ENCODE peak calls at places on chromosomes 4 and X, in six cellular contexts. One of them, this sample, is unnamed.

GRCh38 chrX:47182106-47182700 is 11.4 kb upstream of the UBA1 start:
- DNase-seq in trophoblast cell: no peak
- DNase-seq in IMR-90: no peak
- DNase-seq in H9: no peak
- DNase-seq in mesenchymal stem cell: no peak
- DNase-seq in H1: no peak
- DNase-seq in this sample: no peak

GRCh38 chr4:150283689-150284088 is 205.4 kb downstream of the DCLK2 start:
- DNase-seq in IMR-90: peak; percentile 99
- DNase-seq in H9: no peak
- DNase-seq in mesenchymal stem cell: peak; percentile 87
- DNase-seq in H1: no peak
- DNase-seq in trophoblast cell: no peak
- DNase-seq in this sample: no peak

GRCh38 chr4:185110375-185110823 is 32.7 kb upstream of the SLC25A4 start:
- DNase-seq in H9: no peak
- DNase-seq in trophoblast cell: no peak
- DNase-seq in H1: no peak
- DNase-seq in IMR-90: no peak
- DNase-seq in mesenchymal stem cell: no peak
- DNase-seq in this sample: no peak

GRCh38 chrX:47613082-47613481 is 6.6 kb downstream of the SYN1 start:
- DNase-seq in mesenchymal stem cell: no peak
- DNase-seq in H1: no peak
- DNase-seq in trophoblast cell: no peak
- DNase-seq in H9: no peak
- DNase-seq in IMR-90: no peak
- DNase-seq in this sample: no peak

GRCh38 chrX:15749642-15750610 is 11.9 kb downstream of the CA5B start:
- DNase-seq in mesenchymal stem cell: peak; percentile 30
- DNase-seq in IMR-90: peak; percentile 6
- DNase-seq in trophoblast cell: peak; percentile 56
- DNase-seq in H9: no peak
- DNase-seq in H1: no peak
- DNase-seq in this sample: no peak

GRCh38 chr4:153522800-153523089 is 56.6 kb downstream of the TMEM131L start:
- DNase-seq in H9: no peak
- DNase-seq in IMR-90: no peak
- DNase-seq in mesenchymal stem cell: no peak
- DNase-seq in H1: no peak
- DNase-seq in trophoblast cell: no peak
- DNase-seq in this sample: no peak

GRCh38 chrX:119880552-119881437 is 9.2 kb downstream of the NDUFA1 start:
- DNase-seq in IMR-90: peak; percentile 63
- DNase-seq in H9: peak; percentile 46
- DNase-seq in mesenchymal stem cell: peak; percentile 70
- DNase-seq in trophoblast cell: peak; percentile 59
- DNase-seq in H1: no peak
- DNase-seq in this sample: no peak

GRCh38 chr4:181860668-181861067 is 382.5 kb upstream of the TENM3 start:
- DNase-seq in H1: no peak
- DNase-seq in IMR-90: peak; percentile 68
- DNase-seq in mesenchymal stem cell: no peak
- DNase-seq in H9: no peak
- DNase-seq in trophoblast cell: no peak
- DNase-seq in this sample: no peak

GRCh38 chrX:9482408-9482807 is 17.6 kb downstream of the TBL1X start:
- DNase-seq in trophoblast cell: no peak
- DNase-seq in H9: no peak
- DNase-seq in H1: no peak
- DNase-seq in IMR-90: no peak
- DNase-seq in mesenchymal stem cell: no peak
- DNase-seq in this sample: no peak

GRCh38 chr4:79209822-79210635 is 115.8 kb downstream of the NAA11 start:
- DNase-seq in trophoblast cell: peak; percentile 62
- DNase-seq in H1: no peak
- DNase-seq in IMR-90: no peak
- DNase-seq in mesenchymal stem cell: no peak
- DNase-seq in H9: peak; percentile 32
- DNase-seq in this sample: no peak

GRCh38 chr4:137739391-137739790 is 207.1 kb upstream of the PCDH18 start:
- DNase-seq in trophoblast cell: no peak
- DNase-seq in H1: no peak
- DNase-seq in IMR-90: no peak
- DNase-seq in mesenchymal stem cell: peak; percentile 19
- DNase-seq in H9: no peak
- DNase-seq in this sample: no peak
- H2AK5ac ChIP-seq in trophoblast cell: no peak overlapping the region
- H2AK5ac ChIP-seq in H1: no peak overlapping the region
- H2AK5ac ChIP-seq in IMR-90: no peak overlapping the region
- H2AK5ac ChIP-seq in mesenchymal stem cell: no peak overlapping the region
- H2AK5ac ChIP-seq in H9: no peak overlapping the region
- H2AK5ac ChIP-seq in this sample: no peak overlapping the region

GRCh38 chr4:36243355-36244256 is 708 bp downstream of the ARAP2 start:
- DNase-seq in H9: peak; percentile 32
- DNase-seq in H1: peak; percentile 67
- DNase-seq in IMR-90: peak; percentile 1
- DNase-seq in trophoblast cell: peak; percentile 66
- DNase-seq in mesenchymal stem cell: peak; percentile 25
- DNase-seq in this sample: peak; percentile 29

GRCh38 chr4:36237366-36238353 is 6.7 kb downstream of the ARAP2 start:
- DNase-seq in trophoblast cell: no peak
- DNase-seq in mesenchymal stem cell: no peak
- DNase-seq in H9: no peak
- DNase-seq in H1: no peak
- DNase-seq in IMR-90: no peak
- DNase-seq in this sample: no peak

GRCh38 chr4:36244257-36245084 is at the start of gene ARAP2:
- DNase-seq in IMR-90: peak; percentile 4
- DNase-seq in mesenchymal stem cell: peak; percentile 13
- DNase-seq in H1: peak; percentile 67
- DNase-seq in H9: peak; percentile 51
- DNase-seq in trophoblast cell: peak; percentile 84
- DNase-seq in this sample: peak; percentile 35

GRCh38 chr4:36241771-36242170 is 2.5 kb downstream of the ARAP2 start:
- DNase-seq in H1: no peak
- DNase-seq in mesenchymal stem cell: no peak
- DNase-seq in trophoblast cell: no peak
- DNase-seq in H9: no peak
- DNase-seq in IMR-90: no peak
- DNase-seq in this sample: no peak

DNA sequence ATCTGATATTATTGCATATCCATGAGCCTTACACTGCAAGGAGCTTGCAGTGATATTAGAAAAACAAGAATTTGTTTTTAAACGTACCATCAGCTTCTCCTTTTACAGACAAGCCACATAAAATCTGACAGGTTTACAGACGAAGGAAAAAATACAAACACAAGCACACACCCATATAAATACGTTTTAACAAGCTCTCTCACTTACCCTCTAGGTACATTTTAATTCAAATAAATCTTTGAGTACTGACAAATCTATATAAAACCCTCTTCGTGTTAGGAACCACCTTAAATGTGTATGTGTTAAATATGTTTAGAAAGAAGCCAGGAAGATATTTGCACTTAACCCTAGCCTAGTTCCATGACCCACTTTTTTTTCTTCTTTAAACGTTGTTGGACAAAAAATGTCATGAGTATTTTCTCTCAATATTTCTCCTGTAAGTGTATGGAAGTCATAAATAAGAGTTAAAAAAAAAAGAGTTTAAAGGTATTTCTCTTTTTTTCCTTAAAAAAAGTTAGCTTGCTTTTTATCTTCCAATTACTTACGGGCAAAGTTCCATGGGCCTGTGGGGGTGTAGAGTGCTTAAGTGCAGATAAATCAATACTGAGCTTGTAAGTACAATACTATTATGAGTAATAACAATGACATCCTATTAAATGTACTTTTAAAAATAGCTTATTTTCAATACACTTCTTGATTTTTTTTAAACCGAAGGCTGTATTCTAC is 1.5 kb downstream of the ARAP2 start:
- DNase-seq in H9: no peak
- DNase-seq in H1: no peak
- DNase-seq in IMR-90: no peak
- DNase-seq in trophoblast cell: no peak
- DNase-seq in mesenchymal stem cell: no peak
- DNase-seq in this sample: no peak
- H4K91ac ChIP-seq in H9: no peak overlapping the region
- H4K91ac ChIP-seq in H1: no peak overlapping the region
- H4K91ac ChIP-seq in IMR-90: no peak overlapping the region
- H4K91ac ChIP-seq in trophoblast cell: no peak overlapping the region
- H4K91ac ChIP-seq in mesenchymal stem cell: no peak overlapping the region
- H4K91ac ChIP-seq in this sample: no peak overlapping the region

GRCh38 chr4:41420576-41420975 is 117.4 kb upstream of the LIMCH1 start:
- DNase-seq in H9: no peak
- DNase-seq in H1: no peak
- DNase-seq in trophoblast cell: no peak
- DNase-seq in IMR-90: no peak
- DNase-seq in mesenchymal stem cell: no peak
- DNase-seq in this sample: no peak
- H2AK5ac ChIP-seq in H9: no peak overlapping the region
- H2AK5ac ChIP-seq in H1: no peak overlapping the region
- H2AK5ac ChIP-seq in trophoblast cell: no peak overlapping the region
- H2AK5ac ChIP-seq in IMR-90: no peak overlapping the region
- H2AK5ac ChIP-seq in mesenchymal stem cell: no peak overlapping the region
- H2AK5ac ChIP-seq in this sample: no peak overlapping the region

DNA sequence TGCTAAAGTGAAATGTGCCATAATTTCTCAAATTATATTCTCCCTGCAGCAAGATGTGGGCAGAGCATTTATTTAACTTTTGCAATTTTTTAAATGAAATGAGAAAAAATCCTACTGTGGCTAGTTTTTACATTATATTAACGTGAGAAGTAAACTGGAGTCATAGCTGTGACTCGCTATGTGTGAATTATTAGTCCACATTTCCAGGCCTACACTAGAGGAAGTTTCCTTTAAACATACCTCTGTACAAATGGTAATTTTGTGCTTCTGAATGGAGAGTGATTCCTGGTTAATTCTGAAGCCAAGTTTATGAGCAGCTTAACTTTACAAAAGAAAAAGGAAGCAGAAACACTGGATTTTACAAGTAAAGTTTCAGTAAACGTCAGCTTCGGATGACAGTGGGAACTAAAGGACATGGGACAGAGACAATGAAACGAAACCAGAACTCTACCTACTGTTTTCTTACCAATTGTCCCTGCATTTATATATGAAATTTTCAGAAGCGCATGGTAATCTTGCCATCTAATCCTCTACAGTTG is 72.4 kb downstream of the FBXO8 start:
- DNase-seq in trophoblast cell: no peak
- DNase-seq in H1: no peak
- DNase-seq in IMR-90: peak; percentile 62
- DNase-seq in H9: no peak
- DNase-seq in mesenchymal stem cell: peak; percentile 45
- DNase-seq in this sample: no peak
- H4K91ac ChIP-seq in trophoblast cell: no peak overlapping the region
- H4K91ac ChIP-seq in H1: no peak overlapping the region
- H4K91ac ChIP-seq in IMR-90: no peak overlapping the region
- H4K91ac ChIP-seq in H9: no peak overlapping the region
- H4K91ac ChIP-seq in mesenchymal stem cell: no peak overlapping the region
- H4K91ac ChIP-seq in this sample: no peak overlapping the region

GRCh38 chr4:140094701-140095420 is 59.1 kb downstream of the MAML3 start:
- DNase-seq in H1: peak; percentile 59
- DNase-seq in H9: peak; percentile 78
- DNase-seq in mesenchymal stem cell: no peak
- DNase-seq in trophoblast cell: no peak
- DNase-seq in IMR-90: peak; percentile 73
- DNase-seq in this sample: no peak
- H2AK5ac ChIP-seq in H1: peak overlapping the region; percentile 79
- H2AK5ac ChIP-seq in H9: no peak overlapping the region
- H2AK5ac ChIP-seq in mesenchymal stem cell: peak overlapping the region; percentile 56
- H2AK5ac ChIP-seq in trophoblast cell: peak overlapping the region; percentile 82
- H2AK5ac ChIP-seq in IMR-90: peak overlapping the region; percentile 88
- H2AK5ac ChIP-seq in this sample: peak overlapping the region; percentile 6

DNA sequence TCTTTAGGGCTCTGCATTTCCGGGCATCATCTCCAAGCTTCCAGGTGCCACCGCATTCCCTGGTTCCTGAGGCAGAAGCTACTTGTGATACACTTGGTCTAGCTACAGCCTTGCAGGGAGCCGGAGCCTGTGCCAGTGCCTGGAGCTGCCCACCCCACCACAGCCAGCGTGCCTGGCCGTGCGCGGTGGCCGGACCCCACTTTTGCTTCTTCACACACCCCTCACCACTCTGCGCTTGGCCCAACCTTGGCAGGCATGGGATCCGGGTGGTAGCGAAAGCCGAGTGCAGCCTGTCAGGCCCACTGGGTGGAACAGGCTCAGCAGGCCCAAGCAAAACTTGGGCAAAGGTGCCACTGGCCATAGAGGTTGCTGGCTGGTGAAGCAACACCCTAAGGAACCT is 823.7 kb downstream of the GLUD2 start:
- DNase-seq in IMR-90: no peak
- DNase-seq in H1: no peak
- DNase-seq in mesenchymal stem cell: no peak
- DNase-seq in H9: no peak
- DNase-seq in trophoblast cell: no peak
- DNase-seq in this sample: no peak
- H4K91ac ChIP-seq in IMR-90: no peak overlapping the region
- H4K91ac ChIP-seq in H1: no peak overlapping the region
- H4K91ac ChIP-seq in mesenchymal stem cell: no peak overlapping the region
- H4K91ac ChIP-seq in H9: no peak overlapping the region
- H4K91ac ChIP-seq in trophoblast cell: no peak overlapping the region
- H4K91ac ChIP-seq in this sample: no peak overlapping the region

GRCh38 chr4:2846172-2846571 is 2.5 kb downstream of the ADD1 start:
- DNase-seq in H1: no peak
- DNase-seq in IMR-90: no peak
- DNase-seq in trophoblast cell: no peak
- DNase-seq in mesenchymal stem cell: no peak
- DNase-seq in H9: no peak
- DNase-seq in this sample: no peak

GRCh38 chr4:2847297-2847871 is 3.7 kb downstream of the ADD1 start:
- DNase-seq in H1: peak; percentile 27
- DNase-seq in H9: no peak
- DNase-seq in IMR-90: no peak
- DNase-seq in mesenchymal stem cell: no peak
- DNase-seq in trophoblast cell: no peak
- DNase-seq in this sample: no peak

GRCh38 chr4:2842667-2843022 is 999 bp upstream of the ADD1 start:
- DNase-seq in trophoblast cell: no peak
- DNase-seq in H9: peak; percentile 34
- DNase-seq in H1: no peak
- DNase-seq in IMR-90: no peak
- DNase-seq in mesenchymal stem cell: peak; percentile 41
- DNase-seq in this sample: no peak

GRCh38 chr4:2843909-2844584 is 403 bp downstream of the ADD1 start:
- DNase-seq in H1: no peak
- DNase-seq in trophoblast cell: peak; percentile 41
- DNase-seq in mesenchymal stem cell: peak; percentile 58
- DNase-seq in H9: peak; percentile 43
- DNase-seq in IMR-90: peak; percentile 24
- DNase-seq in this sample: peak; percentile 49

GRCh38 chr4:2843023-2843908 is at the start of gene ADD1:
- DNase-seq in H9: peak; percentile 95
- DNase-seq in H1: peak; percentile 100
- DNase-seq in trophoblast cell: peak; percentile 93
- DNase-seq in mesenchymal stem cell: peak; percentile 93
- DNase-seq in IMR-90: peak; percentile 91
- DNase-seq in this sample: peak; percentile 97
- H2AK5ac ChIP-seq in H9: no peak within 1 kb of the TSS
- H2AK5ac ChIP-seq in H1: no peak within 1 kb of the TSS
- H2AK5ac ChIP-seq in trophoblast cell: peak within 1 kb of the TSS; percentile 94
- H2AK5ac ChIP-seq in mesenchymal stem cell: peak within 1 kb of the TSS; percentile 64
- H2AK5ac ChIP-seq in IMR-90: peak within 1 kb of the TSS; percentile 95
- H2AK5ac ChIP-seq in this sample: peak within 1 kb of the TSS; percentile 81

This sample was measured in neuronal stem cell.